ENCODE peak calls at places on chromosome 4, in eight cellular contexts. E is stomach, J is fibroblast of pulmonary artery, K is epithelial cell of esophagus, Z is IMR-90, N is HepG2, L is adipocyte, T is transverse colon. H is an unnamed sample.
A peak's percentile ranks its signal among the peaks of the same experiment; 100 is the strongest.

GRCh38 chr4:100177855-100178254 is 12.4 kb downstream of the DDIT4L start:
- DNase-seq in E (no peak), J (no peak), K (peak; percentile 14), Z (no peak), N (no peak), L (no peak), T (no peak), H (no peak)

GRCh38 chr4:107896158-107896645 is 35.1 kb upstream of the CYP2U1 start:
- DNase-seq in E (no peak), J (peak; percentile 94), K (peak; percentile 98), Z (peak; percentile 97), N (peak; percentile 36), L (peak; percentile 82), T (no peak), H (no peak)

GRCh38 chr4:21077967-21078366 is 377.7 kb downstream of the PACRGL start:
- DNase-seq in E (no peak), J (no peak), K (peak; percentile 42), Z (no peak), N (no peak), L (no peak), T (no peak), H (no peak)

GRCh38 chr4:144644368-144645101 is 1.4 kb upstream of the HHIP start:
- DNase-seq in E (no peak), J (peak; percentile 41), K (no peak), Z (no peak), N (no peak), L (no peak), T (no peak), H (no peak)

GRCh38 chr4:2843909-2844584 is 403 bp downstream of the ADD1 start:
- DNase-seq in E (peak; percentile 55), J (peak; percentile 36), K (peak; percentile 22), Z (peak; percentile 24), N (no peak), L (peak; percentile 65), T (peak; percentile 50), H (no peak)

GRCh38 chr4:138269175-138269574 is 27.0 kb upstream of the SLC7A11 start:
- DNase-seq in E (no peak), J (no peak), K (no peak), Z (peak; percentile 46), N (no peak), L (peak; percentile 21), T (no peak), H (no peak)

GRCh38 chr4:145347684-145348083 is 134.0 kb upstream of the SMAD1 start:
- DNase-seq in E (no peak), J (peak; percentile 9), K (no peak), Z (peak; percentile 11), N (no peak), L (peak; percentile 25), T (no peak), H (no peak)

GRCh38 chr4:137226900-137227299 is 305.4 kb downstream of the PCDH18 start:
- DNase-seq in E (no peak), J (peak; percentile 36), K (peak; percentile 40), Z (peak; percentile 16), N (no peak), L (peak; percentile 14), T (no peak), H (no peak)

GRCh38 chr4:140250989-140251552 is 97.1 kb upstream of the MAML3 start:
- DNase-seq in E (no peak), J (no peak), K (peak; percentile 37), Z (no peak), N (no peak), L (peak; percentile 45), T (no peak), H (no peak)

GRCh38 chr4:112060212-112060611 is 85.0 kb upstream of the FAM241A start:
- DNase-seq in E (no peak), J (peak; percentile 45), K (peak; percentile 57), Z (peak; percentile 17), N (peak; percentile 7), L (peak; percentile 19), T (no peak), H (no peak)

GRCh38 chr4:152256996-152257395 is 278.9 kb downstream of the FBXW7 start:
- DNase-seq in E (no peak), J (no peak), K (no peak), Z (no peak), N (no peak), L (no peak), T (no peak), H (no peak)

GRCh38 chr4:154344686-154345085 is 146.9 kb downstream of the DCHS2 start:
- DNase-seq in E (no peak), J (no peak), K (no peak), Z (no peak), N (peak; percentile 1), L (no peak), T (no peak), H (no peak)

GRCh38 chr4:21012851-21013331 is 312.6 kb downstream of the PACRGL start:
- DNase-seq in E (no peak), J (peak; percentile 6), K (peak; percentile 48), Z (no peak), N (no peak), L (no peak), T (no peak), H (no peak)

GRCh38 chr4:8383451-8384160 is 56.9 kb downstream of the ACOX3 start:
- DNase-seq in E (no peak), J (peak; percentile 31), K (no peak), Z (peak; percentile 42), N (no peak), L (no peak), T (no peak), H (no peak)

GRCh38 chr4:25552580-25553271 is 102.9 kb upstream of the SLC34A2 start:
- DNase-seq in E (peak; percentile 91), J (no peak), K (no peak), Z (no peak), N (no peak), L (no peak), T (peak; percentile 53), H (no peak)

GRCh38 chr4:121697626-121698025 is 846 bp upstream of the ANXA5 start:
- DNase-seq in E (no peak), J (no peak), K (no peak), Z (no peak), N (no peak), L (no peak), T (no peak), H (no peak)

GRCh38 chr4:77225022-77225421 is 68.0 kb downstream of the CCNG2 start:
- DNase-seq in E (no peak), J (no peak), K (no peak), Z (no peak), N (no peak), L (no peak), T (no peak), H (no peak)

DNA sequence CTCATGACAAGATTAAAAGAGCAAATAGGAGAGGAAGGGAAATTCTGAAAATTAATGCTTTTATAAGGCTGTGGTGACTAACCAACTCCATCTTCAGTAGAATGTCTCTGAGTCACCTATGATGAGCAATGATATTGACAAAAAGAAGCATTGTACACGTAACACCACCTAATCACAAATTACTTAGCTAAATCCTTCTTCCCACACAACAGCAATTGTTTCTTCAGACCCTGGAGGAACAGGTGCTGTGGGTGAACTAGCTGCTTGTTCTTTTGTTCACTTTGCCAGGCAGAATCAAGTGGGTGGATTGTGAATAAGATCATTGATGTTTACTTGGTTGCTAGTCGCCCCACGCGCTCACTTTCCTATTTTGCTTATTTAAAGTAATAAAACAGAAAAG is 315.5 kb downstream of the CAMK2D start:
- DNase-seq in E (no peak), J (peak; percentile 87), K (peak; percentile 97), Z (peak; percentile 92), N (peak; percentile 24), L (peak; percentile 61), T (no peak), H (no peak)
- H3K4me3 ChIP-seq in E (no peak overlapping the region), J (no peak overlapping the region), K (no peak overlapping the region), Z (no peak overlapping the region), N (no peak overlapping the region), L (peak overlapping the region; percentile 53), T (no peak overlapping the region), H (no peak overlapping the region)

DNA sequence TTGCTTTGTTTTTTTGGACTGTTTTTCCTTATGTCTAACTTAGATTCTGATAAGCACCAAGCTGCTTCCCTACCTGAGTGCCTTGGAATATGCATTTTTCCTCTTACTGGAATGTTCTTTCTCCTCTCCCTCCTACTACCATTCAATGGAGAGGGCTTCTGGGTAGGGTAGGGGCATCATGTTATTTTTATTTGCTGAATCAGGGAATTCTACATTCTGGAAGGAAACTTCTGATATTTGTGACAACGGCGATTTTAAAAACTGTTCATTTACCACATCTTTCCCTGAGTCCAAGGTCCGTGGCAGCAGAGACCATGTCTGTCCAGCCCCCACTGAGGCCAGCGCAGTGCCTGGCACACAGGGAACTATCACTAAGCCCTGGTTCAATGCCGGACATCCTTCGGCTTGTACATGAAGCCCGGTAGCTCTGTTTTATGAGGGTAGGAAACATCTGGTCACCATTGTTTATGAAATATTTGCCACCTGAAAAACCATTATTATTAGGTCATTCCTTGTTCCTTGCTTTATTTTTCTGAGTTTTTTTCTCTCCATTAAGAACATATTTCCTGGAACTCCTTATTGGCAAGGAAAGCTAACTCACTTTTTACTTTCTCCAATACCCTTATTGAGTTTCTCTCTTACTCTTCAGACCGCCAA is 57.0 kb downstream of the PALLD start:
- DNase-seq in E (no peak), J (no peak), K (no peak), Z (no peak), N (no peak), L (no peak), T (no peak), H (no peak)
- H3K4me3 ChIP-seq in E (no peak overlapping the region), J (no peak overlapping the region), K (no peak overlapping the region), Z (no peak overlapping the region), N (no peak overlapping the region), L (no peak overlapping the region), T (no peak overlapping the region), H (no peak overlapping the region)

DNA sequence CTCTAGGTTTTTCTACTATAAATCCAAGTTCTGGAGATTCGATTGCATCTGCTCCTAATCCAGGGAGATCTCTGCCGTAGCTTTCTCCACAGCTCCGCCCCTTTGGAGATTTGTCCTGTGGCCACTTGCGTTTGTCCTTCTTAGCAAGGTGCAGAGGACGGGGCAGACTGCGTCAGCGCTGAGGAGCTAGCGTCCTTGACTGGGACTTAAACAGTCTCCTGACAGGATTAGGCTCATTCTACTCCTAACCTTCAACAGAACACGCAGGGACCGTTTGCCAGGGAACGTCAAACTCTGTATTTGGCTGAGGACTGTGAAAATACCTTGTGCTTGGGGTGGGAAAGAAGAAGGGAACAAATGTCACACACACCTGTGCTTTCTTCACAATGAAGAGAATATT is 38.6 kb downstream of the SORBS2 start:
- DNase-seq in E (peak; percentile 66), J (no peak), K (no peak), Z (no peak), N (no peak), L (no peak), T (no peak), H (no peak)
- H3K4me3 ChIP-seq in E (peak overlapping the region; percentile 35), J (no peak overlapping the region), K (no peak overlapping the region), Z (no peak overlapping the region), N (peak overlapping the region; percentile 46), L (peak overlapping the region; percentile 72), T (no peak overlapping the region), H (no peak overlapping the region)

GRCh38 chr4:185002784-185003183 is 15.5 kb upstream of the HELT start:
- DNase-seq in E (no peak), J (no peak), K (no peak), Z (no peak), N (peak; percentile 67), L (no peak), T (no peak), H (no peak)

GRCh38 chr4:185004562-185005208 is 13.6 kb upstream of the HELT start:
- DNase-seq in E (peak; percentile 55), J (no peak), K (no peak), Z (no peak), N (no peak), L (no peak), T (peak; percentile 16), H (no peak)

GRCh38 chr4:185003596-185004351 is 14.5 kb upstream of the HELT start:
- DNase-seq in E (no peak), J (no peak), K (no peak), Z (no peak), N (no peak), L (no peak), T (no peak), H (no peak)

GRCh38 chr4:185005209-185005819 is 13.0 kb upstream of the HELT start:
- DNase-seq in E (peak; percentile 92), J (peak; percentile 80), K (peak; percentile 79), Z (peak; percentile 65), N (peak; percentile 52), L (peak; percentile 94), T (peak; percentile 85), H (peak; percentile 69)
- H3K4me3 ChIP-seq in E (peak overlapping the region; percentile 46), J (peak overlapping the region; percentile 19), K (peak overlapping the region; percentile 25), Z (no peak overlapping the region), N (no peak overlapping the region), L (peak overlapping the region; percentile 68), T (no peak overlapping the region), H (peak overlapping the region; percentile 2)